ENCODE peak calls at places on chromosome 2, in nine cellular contexts. I is A172; D is NCI-H1105 treated with DMSO at 0.1 percent for 48 hours; S is epithelial cell of esophagus; Q is left ventricle myocardium superior; M is SJSA1; C is activated CD4-positive, alpha-beta T cell treated with anti-CD3 and anti-CD28 coated beads for 24 hours; F is HCT116; X is NCI-H2081. G is an unnamed sample.

GRCh38 chr2:60531638-60532216 is 21.7 kb downstream of the BCL11A start:
- DNase-seq in I (no peak), D (no peak), S (no peak), Q (peak; percentile 56), M (no peak), C (no peak), F (no peak), X (no peak), G (no peak)

GRCh38 chr2:49972699-49973098 is 818.4 kb upstream of the FSHR start:
- DNase-seq in I (no peak), D (no peak), S (no peak), Q (no peak), M (no peak), C (no peak), F (no peak), X (peak; percentile 34), G (no peak)

GRCh38 chr2:226474131-226474530 is 325.5 kb downstream of the IRS1 start:
- DNase-seq in I (no peak), D (no peak), S (no peak), Q (no peak), M (no peak), C (no peak), F (no peak), X (no peak), G (no peak)

GRCh38 chr2:218482651-218483050 is 63.7 kb downstream of the VIL1 start:
- DNase-seq in I (no peak), D (no peak), S (no peak), Q (no peak), M (no peak), C (no peak), F (no peak), X (no peak), G (no peak)

GRCh38 chr2:113111823-113112287 is 15.5 kb upstream of the IL1RN start:
- DNase-seq in I (no peak), D (no peak), S (peak; percentile 83), Q (no peak), M (no peak), C (no peak), F (no peak), X (no peak), G (no peak)

GRCh38 chr2:45992746-45993475 is 304.3 kb upstream of the EPAS1 start:
- DNase-seq in I (no peak), D (no peak), S (no peak), Q (no peak), M (no peak), C (no peak), F (no peak), X (no peak), G (no peak)

GRCh38 chr2:33810046-33810835 is 211.1 kb upstream of the FAM98A start:
- DNase-seq in I (no peak), D (no peak), S (peak; percentile 3), Q (no peak), M (no peak), C (no peak), F (no peak), X (no peak), G (no peak)

GRCh38 chr2:127413782-127414743 is 4.2 kb upstream of the PROC start:
- DNase-seq in I (peak; percentile 53), D (no peak), S (peak; percentile 71), Q (no peak), M (no peak), C (no peak), F (no peak), X (no peak), G (no peak)

GRCh38 chr2:130390460-130391057 is 34.7 kb downstream of the PTPN18 start:
- DNase-seq in I (no peak), D (no peak), S (peak; percentile 21), Q (peak; percentile 54), M (no peak), C (no peak), F (no peak), X (no peak), G (no peak)